ENCODE peak calls at places on chromosomes 3 and 15, in four cellular contexts. B is suprapubic skin, K is stomach, D is H1. E is an unnamed sample.

GRCh38 chr15:27398631-27399030 is 427.6 kb downstream of the GABRG3 start:
- DNase-seq in K (no peak), D (no peak), B (no peak), E (no peak)

GRCh38 chr3:132966374-132966773 is 71.8 kb upstream of the TMEM108 start:
- DNase-seq in K (no peak), D (no peak), B (no peak), E (no peak)

GRCh38 chr15:63145426-63145825 is 11.9 kb downstream of the RPS27L start:
- DNase-seq in K (no peak), B (no peak), D (no peak), E (no peak)

GRCh38 chr3:14274999-14275961 is 96.7 kb downstream of the LSM3 start:
- DNase-seq in B (no peak), D (no peak), K (no peak), E (no peak)

GRCh38 chr3:93910085-93910484 is 63.6 kb downstream of the PROS1 start:
- DNase-seq in B (no peak), K (no peak), D (no peak), E (no peak)

GRCh38 chr15:52144656-52145055 is 32.1 kb upstream of the BCL2L10 start:
- DNase-seq in D (no peak), B (no peak), K (no peak), E (no peak)

GRCh38 chr3:176579741-176580185 is 617.5 kb downstream of the TBL1XR1 start:
- DNase-seq in K (no peak), B (no peak), D (no peak), E (no peak)

GRCh38 chr3:197511130-197511529 is 44.6 kb downstream of the BDH1 start:
- DNase-seq in B (no peak), K (no peak), D (no peak), E (no peak)

GRCh38 chr3:10518506-10519150 is 13.2 kb upstream of the ATP2B2 start:
- DNase-seq in K (peak), B (peak), D (peak), E (no peak)

GRCh38 chr3:55481918-55482495 is 5.1 kb downstream of the WNT5A start:
- DNase-seq in K (no peak), B (peak), D (no peak), E (no peak)

GRCh38 chr3:43998841-43999805 is 242.6 kb upstream of the TOPAZ1 start:
- DNase-seq in K (no peak), B (no peak), D (peak), E (no peak)

GRCh38 chr15:50219820-50220219 is 37.8 kb downstream of the SLC27A2 start:
- DNase-seq in D (no peak), K (no peak), B (no peak), E (no peak)

GRCh38 chr3:172210355-172210754 is 171.0 kb downstream of the FNDC3B start:
- DNase-seq in K (no peak), D (no peak), B (no peak), E (no peak)

GRCh38 chr15:78399081-78399480 is 38.9 kb upstream of the IREB2 start:
- DNase-seq in B (peak), D (no peak), K (no peak), E (no peak)

GRCh38 chr3:72042397-72043211 is 257.7 kb upstream of the PROK2 start:
- DNase-seq in K (no peak), B (no peak), D (no peak), E (no peak)

GRCh38 chr3:69675773-69676660 is 63.2 kb upstream of the MITF start:
- DNase-seq in K (no peak), D (no peak), B (no peak), E (no peak)

GRCh38 chr3:133448478-133449122 is 48.7 kb downstream of the BFSP2 start:
- DNase-seq in K (no peak), D (no peak), B (no peak), E (peak)

GRCh38 chr15:39584662-39585393 is 3.9 kb downstream of the THBS1 start:
- DNase-seq in K (no peak), B (no peak), D (no peak), E (no peak)
- H3K4me3 ChIP-seq in K (peak), B (peak), D (no peak), E (no peak)

GRCh38 chr3:53178246-53178645 is 17.2 kb downstream of the PRKCD start:
- DNase-seq in K (no peak), B (no peak), D (no peak), E (no peak)

GRCh38 chr3:53181528-53181927 is 20.5 kb downstream of the PRKCD start:
- DNase-seq in K (no peak), B (no peak), D (no peak), E (no peak)

GRCh38 chr3:53179580-53179979 is 18.6 kb downstream of the PRKCD start:
- DNase-seq in K (no peak), B (no peak), D (no peak), E (no peak)

GRCh38 chr3:53181024-53181371 is 20.0 kb downstream of the PRKCD start:
- DNase-seq in K (no peak), B (no peak), D (no peak), E (no peak)

GRCh38 chr3:53180305-53181023 is 19.5 kb downstream of the PRKCD start:
- DNase-seq in K (no peak), D (no peak), B (no peak), E (peak)
- TF ChIP-seq POLR2A in K (no peak), D (no peak), B (no peak), E (no peak)

GRCh38 chr3:141367038-141367730 is 1.1 kb upstream of the ZBTB38 start:
- DNase-seq in B (no peak), K (no peak), D (no peak), E (no peak)
- TF ChIP-seq EP300 in B (no peak), K (no peak), D (no peak), E (no peak)

GRCh38 chr3:124588036-124588435 is 142.2 kb upstream of the UMPS start:
- DNase-seq in D (no peak), B (no peak), K (no peak), E (no peak)

GRCh38 chr3:124587053-124587408 is 143.2 kb upstream of the UMPS start:
- DNase-seq in D (peak), B (no peak), K (peak), E (no peak)

GRCh38 chr3:124584245-124584551 is 146.1 kb upstream of the UMPS start:
- DNase-seq in B (no peak), K (no peak), D (no peak), E (no peak)

GRCh38 chr3:124584552-124585391 is 145.5 kb upstream of the UMPS start:
- DNase-seq in D (peak), K (peak), B (peak), E (peak)

DNA sequence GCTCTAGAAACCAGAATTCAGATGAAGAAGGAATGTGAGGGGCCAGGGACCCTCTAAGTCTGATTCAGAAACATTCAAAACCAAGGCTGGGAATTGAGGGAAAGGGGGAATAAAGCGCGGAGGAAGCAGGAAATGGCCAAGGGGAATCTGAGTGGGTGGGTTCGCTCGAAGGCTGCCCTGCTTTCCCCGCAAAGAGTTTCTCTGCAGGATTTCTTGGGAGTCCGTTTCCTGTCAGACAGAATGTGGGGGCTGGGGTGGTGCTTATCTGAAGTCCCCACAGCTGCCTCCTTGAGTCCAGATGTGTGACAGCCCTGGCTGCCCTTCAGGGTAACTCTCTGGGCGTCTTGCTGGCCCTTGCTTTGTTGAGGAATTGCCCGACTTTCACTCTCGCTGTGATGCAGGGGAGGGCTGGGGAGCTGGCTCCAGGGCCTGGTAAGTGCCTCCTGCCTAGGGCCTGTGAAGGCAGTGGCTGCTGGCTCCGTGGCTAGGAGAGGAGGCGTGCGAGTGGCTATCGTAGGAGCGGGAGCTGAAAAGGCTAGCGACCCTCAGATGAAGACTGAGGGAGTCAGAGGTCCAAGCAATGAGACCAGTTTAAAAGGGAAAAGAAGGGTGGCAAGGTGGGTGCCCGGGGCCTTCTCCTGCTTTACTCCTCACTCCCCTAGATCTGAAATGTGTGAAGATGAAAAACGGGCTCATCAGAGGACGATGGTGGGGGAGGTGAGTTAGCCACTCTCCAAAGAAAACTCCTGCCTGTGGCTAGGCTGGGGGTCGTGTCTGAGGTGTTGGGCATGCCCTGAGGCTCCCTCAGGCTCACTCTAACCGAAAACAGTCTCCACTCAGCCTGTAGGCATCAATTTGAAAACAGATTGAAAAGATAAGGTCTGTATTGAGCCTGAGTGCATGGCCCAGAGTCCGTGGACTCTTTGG is 143.9 kb upstream of the UMPS start:
- DNase-seq in K (peak), D (peak), B (no peak), E (no peak)
- H3K4me3 ChIP-seq in K (peak), D (peak), B (no peak), E (no peak)

GRCh38 chr15:101448336-101448735 is 41.2 kb downstream of the PCSK6 start:
- DNase-seq in D (no peak), K (peak), B (no peak), E (no peak)

GRCh38 chr15:101446527-101447167 is 42.9 kb downstream of the PCSK6 start:
- DNase-seq in D (no peak), B (no peak), K (peak), E (no peak)

GRCh38 chr15:101447561-101448071 is 41.9 kb downstream of the PCSK6 start:
- DNase-seq in K (peak), D (no peak), B (no peak), E (no peak)

GRCh38 chr15:101445562-101446526 is 43.7 kb downstream of the PCSK6 start:
- DNase-seq in K (peak), D (no peak), B (no peak), E (no peak)

DNA sequence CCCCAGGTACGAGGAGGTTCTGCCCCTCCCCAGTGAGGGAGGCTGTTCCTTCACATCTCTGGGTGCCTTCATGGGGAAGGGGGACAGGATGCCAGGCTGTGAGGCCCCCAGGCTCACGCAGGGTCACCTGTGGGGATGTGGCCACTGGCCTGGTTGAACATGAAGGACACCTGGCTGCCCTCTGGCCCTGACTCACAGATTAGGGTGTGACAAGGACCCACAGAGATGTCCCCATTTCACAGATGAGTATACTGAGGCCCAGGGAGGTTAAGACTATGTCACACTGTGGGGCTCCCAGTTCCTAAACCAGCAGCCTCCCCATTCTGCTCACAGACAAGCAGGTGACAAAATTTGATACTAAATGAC is 42.4 kb downstream of the PCSK6 start:
- DNase-seq in K (no peak), B (no peak), D (no peak), E (no peak)
- TF ChIP-seq POLR2A in K (no peak), B (no peak), D (no peak), E (no peak)

DNA sequence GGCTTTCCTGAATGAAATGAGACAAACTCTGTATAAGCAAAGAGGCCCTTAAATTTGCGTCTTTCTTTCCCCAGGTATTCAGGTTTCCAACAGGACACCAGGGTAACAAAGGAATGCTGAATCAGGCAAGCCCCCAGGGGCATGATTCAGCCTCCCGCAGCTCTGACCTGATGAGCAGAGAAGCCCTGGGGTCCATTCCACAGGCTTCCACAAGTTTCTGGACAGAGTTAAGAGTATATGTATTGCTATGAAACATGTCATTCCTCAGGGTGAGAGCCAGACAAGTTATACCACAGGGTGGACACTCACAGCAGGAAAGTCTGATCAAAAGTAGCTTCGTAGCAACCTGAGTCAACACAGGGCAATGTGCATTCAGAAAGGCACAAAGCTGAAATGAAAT is 68.1 kb upstream of the CTNNB1 start:
- DNase-seq in B (no peak), K (no peak), D (no peak), E (no peak)
- TF ChIP-seq EP300 in B (no peak), K (no peak), D (no peak), E (no peak)

DNA sequence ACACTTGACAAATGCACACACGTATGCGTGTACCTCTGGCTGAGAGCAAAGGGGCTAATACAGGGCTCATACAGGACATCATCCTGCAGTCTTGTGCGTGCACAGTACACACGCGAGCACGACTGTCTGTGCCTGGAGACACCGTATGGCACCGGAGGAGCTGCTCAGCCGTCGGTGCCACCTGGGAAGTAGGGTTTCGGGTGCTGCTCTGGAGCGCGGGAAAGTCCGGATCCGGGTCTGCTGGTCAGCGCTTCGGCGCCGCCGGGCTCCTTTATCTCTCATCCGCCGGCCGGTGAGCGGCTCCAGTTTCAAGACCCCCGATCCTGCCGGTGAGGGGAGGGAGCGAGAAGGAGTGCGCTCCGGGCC is 9.3 kb downstream of the FOXL2 start:
- DNase-seq in D (no peak), K (no peak), B (no peak), E (no peak)
- H3K4me3 ChIP-seq in D (peak), K (no peak), B (no peak), E (no peak)

DNA sequence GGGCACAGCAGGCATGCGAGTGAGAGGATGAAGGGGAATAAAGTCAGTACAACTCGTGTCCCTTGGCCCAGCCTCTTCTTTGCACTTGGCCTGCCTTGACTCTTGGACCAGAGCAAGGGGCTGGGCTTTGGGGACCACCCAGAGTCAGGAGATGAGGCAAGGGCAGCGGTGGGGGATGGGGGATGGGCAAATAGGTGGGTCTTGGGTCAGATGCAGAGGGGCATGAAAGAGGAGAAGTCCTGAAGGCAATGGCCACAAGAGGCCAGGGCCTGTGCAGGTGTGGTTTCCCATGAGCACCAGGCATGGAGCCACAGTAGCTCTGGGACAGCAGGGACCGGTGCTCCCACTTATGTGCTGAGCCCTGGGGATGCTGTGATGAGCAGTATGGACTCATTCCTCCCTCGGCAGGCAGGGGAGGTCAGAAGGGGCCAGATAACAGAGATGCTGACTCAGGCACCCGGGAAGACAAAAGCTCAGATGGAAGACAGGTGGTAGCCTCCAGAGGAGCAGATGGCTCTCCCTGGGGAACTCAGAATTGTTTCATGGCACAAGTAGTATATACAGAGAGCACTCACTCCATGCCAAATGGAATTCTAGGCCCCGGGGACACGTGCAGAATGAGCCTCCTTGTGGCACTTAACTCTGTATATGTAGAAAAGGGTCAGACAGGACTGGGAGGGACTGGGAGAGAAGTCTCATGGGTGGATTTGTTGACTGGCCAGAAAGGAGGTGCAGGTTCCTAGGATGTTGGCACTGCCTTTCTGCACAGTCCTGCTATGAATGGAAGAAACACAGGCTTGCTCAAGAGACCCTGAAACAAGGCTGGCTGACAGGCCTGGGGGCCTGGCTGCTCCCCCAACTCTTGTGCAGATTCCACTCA is 14.3 kb downstream of the ZBTB47 start:
- DNase-seq in D (no peak), B (peak), K (no peak), E (no peak)
- TF ChIP-seq POLR2A in D (no peak), B (no peak), K (no peak), E (no peak)

E was measured in transverse colon.